ENCODE peak calls at places on chromosomes 6 and 20, in ten cellular contexts. J is Karpas-422; R is astrocyte of the spinal cord; P is occipital lobe; D is stimulated activated CD4-positive, alpha-beta T cell treated with anti-CD3 and anti-CD28 coated beads, Interleukin-2, amount 100 ng/mL, for 48 hours; X is natural killer cell; T is stimulated activated naive CD8-positive, alpha-beta T cell treated with anti-CD3 and anti-CD28 coated beads, Interleukin-15, amount 100 ng/mL, for 72 hours; L is endothelial cell; M is omental fat pad; G is NAMALWA. Z is an unnamed sample.

GRCh38 chr6:109055771-109056235 is 38.8 kb downstream of the SESN1 start:
- DNase-seq in J (no peak), R (peak; percentile 32), P (no peak), D (no peak), X (no peak), T (no peak), L (no peak), M (no peak), G (no peak), Z (no peak)

GRCh38 chr20:63089051-63089907 is 82.5 kb upstream of the BHLHE23 start:
- DNase-seq in J (no peak), R (no peak), P (no peak), D (no peak), X (no peak), T (no peak), L (no peak), M (no peak), G (no peak), Z (no peak)

GRCh38 chr20:50186151-50186885 is 4.3 kb upstream of the CEBPB start:
- DNase-seq in J (peak; percentile 93), R (peak; percentile 82), P (peak; percentile 83), D (peak; percentile 97), X (peak; percentile 87), T (peak; percentile 82), L (peak; percentile 97), M (peak; percentile 100), G (peak; percentile 82), Z (peak; percentile 76)

GRCh38 chr20:44400671-44401051 is 45.2 kb downstream of the HNF4A start:
- DNase-seq in J (no peak), R (no peak), P (no peak), D (no peak), X (no peak), T (no peak), L (no peak), M (no peak), G (no peak), Z (no peak)

GRCh38 chr6:24689964-24690363 is 23.1 kb downstream of the ACOT13 start:
- DNase-seq in J (no peak), R (no peak), P (no peak), D (no peak), X (no peak), T (no peak), L (no peak), M (no peak), G (no peak), Z (no peak)

GRCh38 chr20:23225407-23226060 is 125.1 kb upstream of the NXT1 start:
- DNase-seq in J (no peak), R (peak; percentile 22), P (no peak), D (no peak), X (no peak), T (no peak), L (no peak), M (peak; percentile 56), G (no peak), Z (no peak)

GRCh38 chr20:63118786-63119450 is 97.0 kb downstream of the YTHDF1 start:
- DNase-seq in J (no peak), R (no peak), P (no peak), D (no peak), X (no peak), T (no peak), L (no peak), M (no peak), G (no peak), Z (no peak)

GRCh38 chr6:119541132-119541905 is 191.8 kb upstream of the MAN1A1 start:
- DNase-seq in J (no peak), R (peak; percentile 99), P (no peak), D (no peak), X (no peak), T (no peak), L (no peak), M (no peak), G (no peak), Z (no peak)

GRCh38 chr6:53041356-53041755 is 23.8 kb upstream of the FBXO9 start:
- DNase-seq in J (no peak), R (peak; percentile 68), P (no peak), D (no peak), X (no peak), T (no peak), L (no peak), M (no peak), G (no peak), Z (no peak)

GRCh38 chr6:2848851-2849250 is 7.2 kb upstream of the SERPINB1 start:
- DNase-seq in J (peak; percentile 89), R (no peak), P (no peak), D (no peak), X (no peak), T (peak; percentile 68), L (no peak), M (no peak), G (peak; percentile 52), Z (peak; percentile 64)

GRCh38 chr6:69422474-69422873 is 374.3 kb downstream of the LMBRD1 start:
- DNase-seq in J (no peak), R (no peak), P (no peak), D (no peak), X (no peak), T (no peak), L (no peak), M (no peak), G (no peak), Z (no peak)

GRCh38 chr6:147322299-147323162 is 118.3 kb downstream of the STXBP5 start:
- DNase-seq in J (peak; percentile 85), R (no peak), P (no peak), D (peak; percentile 4), X (no peak), T (peak; percentile 48), L (no peak), M (no peak), G (peak; percentile 88), Z (peak; percentile 11)

GRCh38 chr6:3748208-3748701 is 3.3 kb downstream of the PXDC1 start:
- DNase-seq in J (peak; percentile 68), R (peak; percentile 77), P (no peak), D (peak; percentile 49), X (no peak), T (peak; percentile 37), L (peak; percentile 81), M (peak; percentile 62), G (peak; percentile 41), Z (peak; percentile 16)

GRCh38 chr6:12751694-12752304 is 35.2 kb downstream of the PHACTR1 start:
- DNase-seq in J (peak; percentile 79), R (peak; percentile 56), P (no peak), D (peak; percentile 14), X (no peak), T (peak; percentile 17), L (peak; percentile 82), M (peak; percentile 32), G (peak; percentile 58), Z (no peak)

GRCh38 chr6:126180585-126180984 is 159.3 kb upstream of the CENPW start:
- DNase-seq in J (no peak), R (peak; percentile 92), P (no peak), D (peak; percentile 4), X (no peak), T (peak; percentile 39), L (no peak), M (no peak), G (no peak), Z (no peak)

GRCh38 chr6:56430629-56431600 is 183.5 kb upstream of the COL21A1 start:
- DNase-seq in J (no peak), R (no peak), P (no peak), D (no peak), X (no peak), T (no peak), L (no peak), M (no peak), G (no peak), Z (no peak)

GRCh38 chr20:3238616-3239025 is 369 bp downstream of the SLC4A11 start:
- DNase-seq in J (peak; percentile 86), R (no peak), P (no peak), D (no peak), X (no peak), T (peak; percentile 65), L (peak; percentile 38), M (no peak), G (no peak), Z (peak; percentile 50)

GRCh38 chr6:149065658-149066556 is 251.6 kb upstream of the TAB2 start:
- DNase-seq in J (peak; percentile 53), R (no peak), P (no peak), D (no peak), X (no peak), T (peak; percentile 46), L (no peak), M (no peak), G (peak; percentile 41), Z (peak; percentile 34)

GRCh38 chr6:55449219-55449618 is 122.0 kb downstream of the GFRAL start:
- DNase-seq in J (no peak), R (no peak), P (no peak), D (no peak), X (no peak), T (no peak), L (peak; percentile 9), M (no peak), G (no peak), Z (no peak)

GRCh38 chr20:46802696-46803445 is 91.8 kb upstream of the EYA2 start:
- DNase-seq in J (no peak), R (no peak), P (no peak), D (no peak), X (no peak), T (no peak), L (no peak), M (no peak), G (no peak), Z (no peak)

GRCh38 chr6:145948328-145948727 is 15.8 kb downstream of the SHPRH start:
- DNase-seq in J (no peak), R (peak; percentile 25), P (no peak), D (no peak), X (no peak), T (no peak), L (no peak), M (no peak), G (no peak), Z (no peak)

GRCh38 chr20:63059684-63060056 is 52.9 kb upstream of the BHLHE23 start:
- DNase-seq in J (no peak), R (no peak), P (no peak), D (no peak), X (no peak), T (no peak), L (no peak), M (no peak), G (no peak), Z (no peak)

GRCh38 chr6:31510007-31510406 is 12.1 kb downstream of the MICB start:
- DNase-seq in J (no peak), R (no peak), P (no peak), D (no peak), X (no peak), T (no peak), L (no peak), M (no peak), G (no peak), Z (no peak)

GRCh38 chr6:2940010-2940850 is 31.1 kb downstream of the SERPINB6 start:
- DNase-seq in J (no peak), R (no peak), P (no peak), D (peak; percentile 73), X (peak; percentile 64), T (peak; percentile 93), L (no peak), M (no peak), G (no peak), Z (peak; percentile 76)

GRCh38 chr20:17872920-17873319 is 95.7 kb downstream of the SNX5 start:
- DNase-seq in J (no peak), R (no peak), P (no peak), D (no peak), X (no peak), T (no peak), L (no peak), M (no peak), G (no peak), Z (no peak)

GRCh38 chr6:36519352-36519751 is 27.9 kb downstream of the STK38 start:
- DNase-seq in J (no peak), R (no peak), P (no peak), D (no peak), X (no peak), T (no peak), L (no peak), M (no peak), G (no peak), Z (no peak)

GRCh38 chr6:157228421-157229218 is 94.7 kb downstream of the TMEM242 start:
- DNase-seq in J (no peak), R (no peak), P (peak; percentile 66), D (no peak), X (no peak), T (no peak), L (no peak), M (no peak), G (peak; percentile 49), Z (no peak)

GRCh38 chr20:38171301-38172010 is 6.4 kb upstream of the TGM2 start:
- DNase-seq in J (no peak), R (no peak), P (no peak), D (no peak), X (no peak), T (no peak), L (no peak), M (no peak), G (no peak), Z (no peak)

Z was measured in activated T-helper 2 cell treated with anti-CD3 and anti-CD28 coated beads, Interferon-gamma antibody, Interleukin-2, Interleukin-4, amounts not matched to agents 10 μg/mL and 5 μg/mL and 100 μg/mL, durations not matched to agents 14 hours and 24 hours and 36 hours.